ENCODE peak calls at places on chromosome 2, in eight cellular contexts. A is uterus, F is neural progenitor cell, K is HepG2, I is GM23338, M is GM23248, L is small intestine, R is spleen. H is an unnamed sample.

GRCh38 chr2:241049739-241050623 is 51.6 kb downstream of the SNED1 start:
- DNase-seq in R (peak; percentile 58), M (no peak), I (peak; percentile 68), F (peak; percentile 78), A (no peak), K (no peak), L (no peak), H (no peak)

GRCh38 chr2:212535963-212536362 is 2.6 kb downstream of the ERBB4 start:
- DNase-seq in L (no peak), M (no peak), R (no peak), I (no peak), K (no peak), F (peak; percentile 15), A (no peak), H (peak; percentile 48)

GRCh38 chr2:45595724-45596435 is 15.2 kb downstream of the SRBD1 start:
- DNase-seq in I (no peak), A (peak; percentile 31), L (no peak), R (no peak), F (no peak), M (peak; percentile 90), K (no peak), H (peak; percentile 34)

GRCh38 chr2:45242161-45242741 is 233.0 kb upstream of the SIX2 start:
- DNase-seq in A (no peak), L (no peak), I (no peak), K (no peak), R (no peak), M (peak; percentile 54), F (no peak), H (no peak)

GRCh38 chr2:76391663-76392062 is 680.9 kb upstream of the GCFC2 start:
- DNase-seq in R (no peak), K (peak; percentile 64), I (no peak), L (peak; percentile 72), A (no peak), F (no peak), M (no peak), H (no peak)

GRCh38 chr2:2599441-2599840 is 268.4 kb upstream of the MYT1L start:
- DNase-seq in F (no peak), A (no peak), I (no peak), K (no peak), R (no peak), M (no peak), L (no peak), H (no peak)

GRCh38 chr2:159035790-159036411 is 67.5 kb downstream of the TANC1 start:
- DNase-seq in I (peak; percentile 92), L (peak; percentile 64), A (peak; percentile 26), M (peak; percentile 39), F (peak; percentile 53), R (no peak), K (peak; percentile 83), H (no peak)

GRCh38 chr2:29749041-29749440 is 172.3 kb downstream of the ALK start:
- DNase-seq in R (no peak), K (no peak), F (no peak), M (no peak), I (no peak), L (no peak), A (no peak), H (no peak)

GRCh38 chr2:96131152-96131817 is 7.0 kb downstream of the ASTL start:
- DNase-seq in A (no peak), K (no peak), M (no peak), F (no peak), I (no peak), R (no peak), L (no peak), H (no peak)

DNA sequence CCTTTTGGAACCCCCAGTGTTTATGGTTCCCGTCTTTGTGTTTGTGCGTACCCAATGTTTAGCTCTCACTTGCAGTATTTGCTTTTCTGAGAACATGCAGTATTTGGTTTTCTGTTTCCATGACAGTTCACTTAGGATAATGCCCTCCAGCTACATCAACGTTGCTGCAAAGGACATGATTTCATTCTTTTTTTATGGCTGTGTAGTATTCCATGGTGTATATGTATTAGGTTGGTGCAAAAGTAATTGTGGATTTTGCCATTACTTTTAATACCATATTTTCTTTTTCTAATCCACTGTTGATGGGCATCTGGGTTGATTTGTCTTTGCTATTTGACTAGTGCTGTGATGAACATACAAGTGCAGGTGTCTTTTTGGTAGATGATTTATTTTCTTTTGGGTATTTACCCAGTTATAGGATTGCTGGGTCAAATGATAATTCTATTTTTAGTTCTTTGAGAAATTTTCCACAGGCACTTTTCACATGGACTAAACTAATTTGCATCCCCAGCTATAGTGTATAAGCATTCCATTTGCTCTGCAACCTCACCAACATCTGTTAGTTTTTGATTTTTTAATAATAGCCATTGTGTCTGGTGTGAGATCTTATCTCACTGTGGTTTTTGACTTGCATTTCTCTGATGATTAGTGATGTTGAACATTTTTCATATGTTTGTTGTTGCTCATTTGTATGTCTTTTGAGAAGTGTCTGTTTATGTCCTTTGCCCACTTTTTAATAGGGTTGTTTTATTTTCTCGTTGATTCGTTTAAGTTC is 63.6 kb downstream of the CERS6 start:
- DNase-seq in A (no peak), K (no peak), F (no peak), I (no peak), L (no peak), R (no peak), M (peak; percentile 8), H (peak; percentile 38)
- H3K4me1 ChIP-seq in A (peaks cover 12% of the 10 kb centered on the region), K (no peaks in the 10 kb centered on the region), F (peaks cover 37% of the 10 kb centered on the region), I (peaks cover 25% of the 10 kb centered on the region), L (peaks cover 2% of the 10 kb centered on the region), R (peaks cover 22% of the 10 kb centered on the region), M (peaks cover 41% of the 10 kb centered on the region), H (peaks cover 30% of the 10 kb centered on the region)

DNA sequence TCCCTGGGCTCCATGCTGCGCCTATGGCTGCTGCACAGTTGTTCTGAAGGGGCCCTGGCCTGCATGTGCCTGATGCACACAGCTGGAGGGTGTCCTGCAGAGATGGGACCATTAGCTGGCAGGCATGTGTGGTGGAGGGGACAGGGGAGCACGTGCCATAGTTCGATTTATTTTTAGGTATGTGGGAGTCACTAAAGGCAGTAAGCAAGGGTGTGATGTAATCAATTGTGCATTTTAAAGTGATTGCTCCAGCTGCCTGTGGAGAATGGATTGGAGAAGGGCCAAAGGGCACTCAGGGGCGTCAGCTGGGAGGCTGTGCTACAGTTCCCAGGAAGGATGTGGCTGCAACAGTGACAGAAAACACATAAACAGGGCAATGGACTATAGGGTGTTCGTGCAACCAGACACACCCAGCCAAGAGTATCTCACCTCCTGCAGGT is 205.1 kb downstream of the ARL4C start:
- DNase-seq in A (no peak), R (no peak), F (no peak), I (no peak), K (no peak), M (peak; percentile 69), L (peak; percentile 41), H (no peak)
- H3K4me1 ChIP-seq in A (no peaks in the 10 kb centered on the region), R (peaks cover 51% of the 10 kb centered on the region), F (peaks cover 12% of the 10 kb centered on the region), I (no peaks in the 10 kb centered on the region), K (no peaks in the 10 kb centered on the region), M (peaks cover 20% of the 10 kb centered on the region), L (no peaks in the 10 kb centered on the region), H (no peaks in the 10 kb centered on the region)

GRCh38 chr2:197241590-197241989 is 69.0 kb downstream of the ANKRD44 start:
- DNase-seq in I (no peak), L (no peak), F (no peak), M (no peak), A (no peak), R (no peak), K (no peak), H (no peak)
- H3K4me1 ChIP-seq in I (no peaks in the 10 kb centered on the region), L (peaks cover 2% of the 10 kb centered on the region), F (no peaks in the 10 kb centered on the region), M (no peaks in the 10 kb centered on the region), A (no peaks in the 10 kb centered on the region), R (peaks cover 90% of the 10 kb centered on the region), K (no peaks in the 10 kb centered on the region), H (no peaks in the 10 kb centered on the region)

DNA sequence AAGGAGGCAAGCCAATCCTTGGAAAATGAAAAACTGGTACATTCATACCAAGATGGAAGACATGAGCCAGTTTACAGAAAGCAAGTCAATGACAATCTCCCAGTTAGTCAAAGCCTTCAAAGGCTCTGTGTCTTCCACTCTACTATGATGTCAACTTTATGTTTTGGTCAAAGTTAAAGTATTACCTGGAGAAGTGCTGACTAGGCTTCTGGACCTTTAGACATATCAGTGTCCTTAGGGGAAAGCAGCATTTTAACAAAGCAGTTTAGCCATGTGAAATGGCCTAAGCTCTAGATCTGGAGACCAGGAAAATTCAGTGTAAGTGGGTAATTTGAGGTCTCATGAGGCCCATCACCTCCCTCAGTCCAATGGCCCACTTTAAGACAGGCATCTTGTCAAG is 30.8 kb downstream of the AAK1 start:
- DNase-seq in K (no peak), I (no peak), L (peak; percentile 37), M (no peak), A (no peak), R (no peak), F (no peak), H (no peak)
- H3K4me1 ChIP-seq in K (peaks cover 13% of the 10 kb centered on the region), I (no peaks in the 10 kb centered on the region), L (peaks cover 7% of the 10 kb centered on the region), M (peaks cover 11% of the 10 kb centered on the region), A (no peaks in the 10 kb centered on the region), R (peaks cover 30% of the 10 kb centered on the region), F (no peaks in the 10 kb centered on the region), H (peaks cover 9% of the 10 kb centered on the region)

DNA sequence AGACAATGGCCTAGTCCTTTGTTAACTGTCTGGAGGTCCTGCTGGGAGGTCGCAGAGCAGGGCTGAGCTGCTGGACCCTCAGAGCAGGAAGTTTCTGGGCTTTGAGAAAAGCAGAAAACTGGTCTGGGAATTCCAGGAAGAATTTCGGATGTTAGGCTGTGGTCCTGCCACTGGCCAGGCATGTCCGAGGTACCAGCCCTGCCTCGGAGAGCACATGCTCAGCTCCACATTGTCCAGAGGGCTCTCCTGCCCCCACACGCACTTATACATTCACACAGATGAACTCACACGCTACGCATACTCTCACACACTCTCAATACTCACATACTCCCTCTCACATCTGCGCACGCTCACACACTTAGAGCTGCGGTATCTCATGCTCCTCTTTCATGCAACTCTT is 146.1 kb downstream of the NCK2 start:
- DNase-seq in L (no peak), K (no peak), A (no peak), R (no peak), M (no peak), I (no peak), F (peak; percentile 45), H (no peak)
- H3K4me1 ChIP-seq in L (peaks cover 3% of the 10 kb centered on the region), K (peaks cover 8% of the 10 kb centered on the region), A (no peaks in the 10 kb centered on the region), R (peaks cover 20% of the 10 kb centered on the region), M (peaks cover 8% of the 10 kb centered on the region), I (peaks cover 7% of the 10 kb centered on the region), F (peaks cover 13% of the 10 kb centered on the region), H (no peaks in the 10 kb centered on the region)

GRCh38 chr2:121649652-121650553 is 641 bp upstream of the CLASP1 start:
- DNase-seq in M (peak; percentile 88), R (peak; percentile 96), F (peak; percentile 89), L (peak; percentile 90), A (peak; percentile 87), K (peak; percentile 93), I (peak; percentile 89), H (peak; percentile 91)

GRCh38 chr2:121649402-121649651 is at the start of gene CLASP1:
- DNase-seq in K (peak; percentile 98), A (peak; percentile 97), R (peak; percentile 99), M (peak; percentile 99), F (peak; percentile 99), I (peak; percentile 98), L (peak; percentile 98), H (peak; percentile 95)

GRCh38 chr2:121648206-121648605 is 1.1 kb downstream of the CLASP1 start:
- DNase-seq in K (peak; percentile 39), F (no peak), L (peak; percentile 65), M (peak; percentile 60), A (no peak), I (no peak), R (no peak), H (no peak)

GRCh38 chr2:121648611-121649401 is 456 bp downstream of the CLASP1 start:
- DNase-seq in L (peak; percentile 51), F (peak; percentile 75), R (peak; percentile 94), M (peak; percentile 74), I (peak; percentile 68), K (peak; percentile 42), A (no peak), H (peak; percentile 73)

GRCh38 chr2:121647396-121647795 is 1.9 kb downstream of the CLASP1 start:
- DNase-seq in M (no peak), K (no peak), L (no peak), A (no peak), I (no peak), F (no peak), R (no peak), H (no peak)
- H3K4me1 ChIP-seq in M (peaks cover 20% of the 10 kb centered on the region), K (peaks cover 56% of the 10 kb centered on the region), L (no peaks in the 10 kb centered on the region), A (no peaks in the 10 kb centered on the region), I (peaks cover 5% of the 10 kb centered on the region), F (peaks cover 18% of the 10 kb centered on the region), R (peaks cover 78% of the 10 kb centered on the region), H (peaks cover 16% of the 10 kb centered on the region)